ENCODE peak calls at places on chromosome 21, in eight cellular contexts. G is NCI-H226; E is natural killer cell treated with Interleukin-12 subunit alpha and Interleukin-12 subunit beta and Interleukin-15 and Interleukin-18, amount 100 ng/mL, for 72 hours; Q is activated naive CD4-positive, alpha-beta T cell; X is NCI-H1694; S is stimulated activated CD4-positive, alpha-beta T cell treated with anti-CD3 and anti-CD28 coated beads, Interleukin-4, amount 100 ng/mL, for 48 hours; N is endothelial cell; B is heart left ventricle. Y is an unnamed sample.
A peak's percentile ranks its signal among the peaks of the same experiment; 100 is the strongest.

GRCh38 chr21:28971171-28971570 is 21.5 kb downstream of the LTN1 start:
- DNase-seq in Q (no peak), N (no peak), S (no peak), E (no peak), B (no peak), X (no peak), G (no peak), Y (no peak)

GRCh38 chr21:37368536-37369279 is 2.1 kb downstream of the DYRK1A start:
- DNase-seq in G (peak; percentile 18), S (no peak), B (no peak), X (no peak), Q (no peak), E (no peak), N (no peak), Y (no peak)

GRCh38 chr21:45898781-45899180 is 82.8 kb upstream of the COL6A1 start:
- DNase-seq in S (no peak), X (no peak), Q (no peak), B (no peak), N (no peak), E (peak; percentile 40), G (no peak), Y (peak; percentile 28)

GRCh38 chr21:30936207-30936606 is 54.8 kb upstream of the KRTAP11-1 start:
- DNase-seq in X (no peak), S (no peak), E (no peak), N (no peak), G (no peak), Q (no peak), B (no peak), Y (no peak)

GRCh38 chr21:34745557-34746255 is 76.9 kb downstream of the CLIC6 start:
- DNase-seq in Q (peak; percentile 28), S (peak; percentile 41), G (peak; percentile 71), N (peak; percentile 76), B (peak; percentile 63), X (peak; percentile 83), E (peak; percentile 69), Y (peak; percentile 80)

GRCh38 chr21:26167593-26167992 is 3.0 kb downstream of the APP start:
- DNase-seq in N (no peak), E (no peak), B (no peak), G (no peak), S (no peak), X (no peak), Q (no peak), Y (no peak)

GRCh38 chr21:36429672-36430546 is 44.7 kb downstream of the CHAF1B start:
- DNase-seq in Q (peak; percentile 47), N (peak; percentile 84), X (no peak), B (peak; percentile 66), G (peak; percentile 100), S (peak; percentile 62), E (peak; percentile 84), Y (peak; percentile 81)

GRCh38 chr21:35428489-35428888 is 379.4 kb upstream of the RUNX1 start:
- DNase-seq in Q (peak; percentile 27), G (no peak), X (no peak), B (peak; percentile 53), S (no peak), N (no peak), E (no peak), Y (peak; percentile 61)

GRCh38 chr21:33977721-33978369 is 62.2 kb upstream of the ATP5PO start:
- DNase-seq in X (no peak), Q (no peak), S (no peak), E (no peak), B (no peak), G (no peak), N (no peak), Y (no peak)

GRCh38 chr21:45545236-45545570 is 3.0 kb upstream of the SLC19A1 start:
- DNase-seq in X (no peak), E (no peak), S (no peak), Q (no peak), G (no peak), N (no peak), B (no peak), Y (peak; percentile 21)

GRCh38 chr21:28959367-28960099 is 33.1 kb downstream of the LTN1 start:
- DNase-seq in N (no peak), Q (no peak), B (no peak), S (no peak), G (peak; percentile 76), E (no peak), X (no peak), Y (no peak)

GRCh38 chr21:39531777-39532333 is 80.1 kb downstream of the SH3BGR start:
- DNase-seq in S (no peak), X (no peak), E (no peak), Q (no peak), G (no peak), N (no peak), B (no peak), Y (no peak)

GRCh38 chr21:29648710-29649240 is 291.0 kb downstream of the GRIK1 start:
- DNase-seq in S (no peak), E (no peak), Q (no peak), X (no peak), G (no peak), B (no peak), N (no peak), Y (no peak)

GRCh38 chr21:31501921-31502320 is 157.6 kb upstream of the SOD1 start:
- DNase-seq in B (no peak), X (no peak), S (no peak), Q (no peak), E (no peak), G (no peak), N (no peak), Y (no peak)

Y was measured in lower lobe of right lung.